ENCODE peak calls at places on chromosomes 6 and 20, in eight cellular contexts. V is breast epithelium, U is uterus, Y is foreskin keratinocyte, C is activated B cell treated with CpG ODN at 0.5 μM for 24 hours, R is RWPE1, B is thoracic aorta, A is A549. I is an unnamed sample.

GRCh38 chr6:144064831-144065668 is 30.3 kb downstream of the SF3B5 start:
- DNase-seq in U (no peak), V (no peak), R (no peak), C (no peak), B (no peak), A (no peak), Y (no peak), I (no peak)

GRCh38 chr6:144613859-144614258 is 328.7 kb downstream of the UTRN start:
- DNase-seq in R (peak), Y (peak), V (no peak), B (no peak), A (no peak), C (no peak), U (no peak), I (no peak)

GRCh38 chr6:42993445-42993844 is 9.1 kb downstream of the PPP2R5D start:
- DNase-seq in A (no peak), C (no peak), Y (no peak), B (no peak), R (no peak), V (no peak), U (no peak), I (no peak)

GRCh38 chr6:1596088-1596852 is 13.4 kb upstream of the FOXC1 start:
- DNase-seq in U (peak), V (peak), Y (no peak), A (no peak), R (peak), B (no peak), C (peak), I (no peak)

GRCh38 chr20:48706116-48706656 is 121.6 kb downstream of the PREX1 start:
- DNase-seq in U (no peak), R (no peak), B (no peak), V (no peak), Y (no peak), C (no peak), A (no peak), I (no peak)

GRCh38 chr6:139367810-139368321 is 6.6 kb downstream of the CITED2 start:
- DNase-seq in B (no peak), C (no peak), V (no peak), R (no peak), Y (no peak), A (no peak), U (no peak), I (no peak)

GRCh38 chr20:21103582-21104465 is 2.3 kb downstream of the LINC00237 start:
- DNase-seq in A (no peak), V (no peak), R (no peak), B (no peak), C (no peak), U (no peak), Y (no peak), I (no peak)

GRCh38 chr6:167851349-167851952 is 24.7 kb downstream of the AFDN start:
- DNase-seq in V (no peak), R (no peak), C (no peak), U (no peak), A (no peak), B (no peak), Y (no peak), I (no peak)

GRCh38 chr6:46563924-46564323 is 72.7 kb upstream of the RCAN2 start:
- DNase-seq in U (no peak), A (no peak), R (no peak), B (no peak), V (no peak), Y (no peak), C (no peak), I (no peak)

GRCh38 chr6:64224819-64225218 is 589.2 kb downstream of the PHF3 start:
- DNase-seq in A (no peak), R (no peak), B (no peak), C (no peak), U (no peak), V (no peak), Y (no peak), I (no peak)

GRCh38 chr20:4233520-4233919 is 218.2 kb upstream of the RNF24 start:
- DNase-seq in A (no peak), C (no peak), Y (no peak), V (no peak), B (no peak), R (no peak), U (no peak), I (no peak)

GRCh38 chr6:53917464-53917842 is 122.6 kb downstream of the LRRC1 start:
- DNase-seq in U (no peak), R (no peak), Y (no peak), A (no peak), V (no peak), C (no peak), B (no peak), I (no peak)

GRCh38 chr20:51563597-51564332 is 21.2 kb upstream of the NFATC2 start:
- DNase-seq in U (peak), C (no peak), R (peak), A (peak), Y (peak), B (peak), V (no peak), I (no peak)

GRCh38 chr6:166003569-166003968 is 164.1 kb downstream of the TBXT start:
- DNase-seq in A (no peak), C (no peak), B (no peak), R (no peak), Y (no peak), U (no peak), V (no peak), I (no peak)

GRCh38 chr20:31675828-31676533 is 38.3 kb downstream of the COX4I2 start:
- DNase-seq in B (no peak), C (no peak), A (no peak), Y (no peak), V (no peak), U (no peak), R (peak), I (no peak)

GRCh38 chr20:31677553-31678260 is 40.0 kb downstream of the COX4I2 start:
- DNase-seq in C (no peak), Y (no peak), A (no peak), V (no peak), U (no peak), B (no peak), R (no peak), I (no peak)

GRCh38 chr20:31678389-31679356 is 41.0 kb downstream of the COX4I2 start:
- DNase-seq in B (no peak), R (peak), Y (peak), A (no peak), V (no peak), C (no peak), U (no peak), I (no peak)

GRCh38 chr20:31674895-31675827 is 37.4 kb downstream of the COX4I2 start:
- DNase-seq in R (peak), U (peak), Y (peak), C (peak), V (no peak), A (no peak), B (peak), I (no peak)

GRCh38 chr20:31676534-31677030 is 38.9 kb downstream of the COX4I2 start:
- DNase-seq in R (no peak), V (no peak), A (no peak), U (no peak), B (no peak), Y (no peak), C (no peak), I (no peak)
- TF ChIP-seq CTCF in R (no peak), V (no peak), A (no peak), U (no peak), B (no peak), Y (no peak), C (no peak), I (no peak)

DNA sequence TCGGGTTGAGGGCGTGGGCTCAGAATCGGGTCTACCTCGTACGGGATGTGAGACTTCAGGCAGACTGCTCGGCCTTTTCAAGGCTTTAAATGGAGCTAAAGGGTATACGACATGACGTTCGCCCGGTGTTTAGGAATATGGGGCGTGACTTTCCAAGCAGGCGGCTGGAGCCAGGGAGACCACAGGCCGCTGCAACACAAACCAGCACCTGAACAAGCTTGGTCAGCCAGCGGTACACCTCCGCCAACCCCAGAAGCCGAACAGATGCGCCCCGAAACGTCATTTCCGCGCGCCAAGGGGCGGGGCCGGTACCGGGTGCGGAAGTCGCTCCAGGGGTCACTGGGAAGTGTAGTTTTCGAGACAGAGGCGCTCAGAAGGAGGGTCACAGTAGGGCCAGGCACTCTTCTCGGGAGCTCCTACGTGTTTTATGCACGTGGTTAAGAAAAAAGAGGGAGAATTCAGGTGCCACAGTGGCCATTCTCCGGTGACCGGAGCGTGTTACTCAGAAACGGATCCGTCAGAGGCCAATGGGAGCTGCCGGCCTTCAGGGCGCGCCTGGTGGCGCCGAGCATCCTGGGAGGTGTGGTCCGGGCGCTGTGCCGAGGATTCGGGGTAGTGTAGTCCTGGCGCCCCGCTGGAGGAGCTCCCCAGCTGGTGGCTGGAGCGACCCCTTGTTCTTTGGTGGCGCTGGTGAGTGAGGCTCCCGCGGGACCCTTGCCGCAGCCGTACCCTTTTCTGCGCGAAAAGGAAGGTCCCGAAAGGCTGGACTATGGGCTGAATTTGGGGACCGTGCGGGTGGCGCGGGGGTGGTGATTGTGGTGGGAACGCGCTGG is at the start of gene ZNF133:
- DNase-seq in U (peak), C (peak), B (peak), Y (peak), V (peak), R (peak), A (peak), I (peak)
- TF ChIP-seq CTCF in U (peak), C (no peak), B (no peak), Y (peak), V (no peak), R (no peak), A (no peak), I (peak)

GRCh38 chr6:149044394-149044965 is 273.0 kb upstream of the TAB2 start:
- DNase-seq in U (no peak), V (no peak), B (no peak), A (no peak), R (no peak), C (no peak), Y (no peak), I (no peak)

GRCh38 chr6:149041953-149042352 is 275.6 kb upstream of the TAB2 start:
- DNase-seq in V (no peak), Y (no peak), U (no peak), R (no peak), B (no peak), A (no peak), C (no peak), I (no peak)

GRCh38 chr6:149045404-149045803 is 272.1 kb upstream of the TAB2 start:
- DNase-seq in Y (no peak), U (no peak), B (no peak), A (no peak), V (no peak), C (no peak), R (no peak), I (no peak)

GRCh38 chr6:149046164-149046821 is 271.2 kb upstream of the TAB2 start:
- DNase-seq in R (no peak), C (no peak), B (no peak), Y (no peak), V (no peak), U (no peak), A (no peak), I (no peak)

GRCh38 chr6:149043476-149044130 is 273.9 kb upstream of the TAB2 start:
- DNase-seq in B (no peak), R (no peak), A (peak), C (no peak), U (no peak), V (no peak), Y (no peak), I (no peak)
- TF ChIP-seq CTCF in B (no peak), R (peak), A (no peak), C (no peak), U (no peak), V (no peak), Y (peak), I (peak)

DNA sequence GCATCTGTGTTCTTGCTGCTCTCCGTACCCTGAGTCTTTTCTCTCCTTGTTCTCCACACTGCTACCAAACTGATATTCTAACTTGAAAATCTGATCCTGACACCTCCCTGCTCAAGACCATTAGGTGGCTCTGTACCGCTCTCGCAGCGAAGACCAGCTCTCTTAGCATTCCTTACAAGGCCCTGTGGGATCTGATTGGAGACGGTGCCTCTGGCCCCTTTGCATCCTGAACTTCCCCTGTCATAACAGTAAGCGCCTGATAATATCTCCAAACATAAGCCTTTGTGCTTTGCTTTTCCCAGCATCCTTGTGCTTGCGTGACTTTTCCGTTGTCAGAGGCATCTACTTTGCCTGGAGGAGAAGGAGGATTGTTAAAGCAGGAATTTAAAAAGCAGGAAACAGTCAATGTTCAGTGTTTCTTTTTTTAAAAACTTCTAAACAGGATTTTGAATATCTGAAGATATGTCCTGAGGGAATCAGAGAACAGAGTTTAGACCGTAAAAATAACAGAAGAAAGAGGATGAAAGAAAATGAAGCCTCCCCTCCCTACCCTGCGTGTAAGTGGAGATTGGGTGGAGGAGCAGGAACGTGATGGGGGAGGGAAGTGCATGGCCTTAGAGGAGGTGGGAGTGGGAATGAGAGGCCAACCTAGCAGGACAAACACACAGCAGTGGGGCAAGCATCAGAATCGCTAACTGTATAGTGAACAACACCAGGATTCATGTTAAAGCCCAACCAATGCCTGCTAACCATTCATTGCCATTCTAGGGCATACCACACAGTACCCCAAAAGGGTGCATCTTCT is 89.2 kb upstream of the STMND1 start:
- DNase-seq in A (no peak), R (no peak), C (no peak), Y (peak), U (peak), V (no peak), B (no peak), I (no peak)
- TF ChIP-seq CTCF in A (no peak), R (no peak), C (no peak), Y (peak), U (peak), V (no peak), B (no peak), I (no peak)

GRCh38 chr6:73028124-73028766 is 197.1 kb downstream of the KHDC1L start:
- DNase-seq in V (no peak), R (no peak), A (no peak), Y (no peak), C (no peak), B (no peak), U (no peak), I (no peak)
- TF ChIP-seq CTCF in V (no peak), R (no peak), A (no peak), Y (no peak), C (no peak), B (no peak), U (no peak), I (no peak)

GRCh38 chr6:22247916-22248482 is 48.8 kb downstream of the PRL start:
- DNase-seq in C (no peak), V (no peak), R (no peak), A (no peak), U (no peak), B (no peak), Y (no peak), I (no peak)
- TF ChIP-seq CTCF in C (no peak), V (no peak), R (no peak), A (no peak), U (no peak), B (no peak), Y (no peak), I (no peak)

GRCh38 chr20:57694481-57694880 is 15.3 kb downstream of the PMEPA1 start:
- DNase-seq in C (no peak), Y (no peak), U (no peak), V (no peak), B (no peak), R (no peak), A (no peak), I (no peak)

GRCh38 chr20:57696401-57696961 is 13.3 kb downstream of the PMEPA1 start:
- DNase-seq in V (no peak), Y (no peak), A (no peak), U (no peak), R (no peak), B (no peak), C (no peak), I (no peak)

GRCh38 chr20:57693670-57694329 is 16.0 kb downstream of the PMEPA1 start:
- DNase-seq in Y (no peak), A (no peak), V (no peak), U (no peak), R (no peak), B (no peak), C (no peak), I (no peak)

GRCh38 chr20:57695940-57696339 is 13.9 kb downstream of the PMEPA1 start:
- DNase-seq in A (no peak), R (no peak), V (no peak), C (no peak), B (no peak), Y (no peak), U (no peak), I (no peak)

GRCh38 chr20:57695012-57695411 is 14.8 kb downstream of the PMEPA1 start:
- DNase-seq in R (peak), B (no peak), C (no peak), Y (peak), U (no peak), A (no peak), V (peak), I (no peak)
- TF ChIP-seq CTCF in R (no peak), B (no peak), C (no peak), Y (no peak), U (no peak), A (no peak), V (no peak), I (no peak)

GRCh38 chr20:32575227-32575581 is 9.9 kb downstream of the NOL4L start:
- DNase-seq in R (no peak), B (no peak), U (no peak), C (no peak), V (no peak), Y (no peak), A (no peak), I (no peak)
- TF ChIP-seq CTCF in R (no peak), B (no peak), U (no peak), C (no peak), V (no peak), Y (no peak), A (no peak), I (no peak)

DNA sequence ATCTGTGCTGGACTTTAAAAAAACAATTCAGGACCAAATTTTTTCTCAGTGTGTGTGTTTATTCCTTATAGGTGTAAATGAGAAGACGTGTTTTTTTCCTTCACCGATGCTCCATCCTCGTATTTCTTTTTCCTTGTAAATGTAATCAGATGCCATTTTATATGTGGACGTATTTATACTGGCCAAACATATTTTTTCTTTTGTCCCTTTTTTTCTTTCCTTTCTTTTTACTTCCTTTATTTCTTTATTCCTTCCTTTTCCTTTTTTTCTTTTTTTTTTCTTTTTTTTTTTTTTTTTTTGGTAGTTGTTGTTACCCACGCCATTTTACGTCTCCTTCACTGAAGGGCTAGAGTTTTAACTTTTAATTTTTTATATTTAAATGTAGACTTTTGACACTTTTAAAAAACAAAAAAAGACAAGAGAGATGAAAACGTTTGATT is 3.7 kb downstream of the SOX4 start:
- DNase-seq in U (no peak), A (no peak), B (no peak), V (no peak), Y (no peak), C (no peak), R (no peak), I (no peak)
- TF ChIP-seq CTCF in U (no peak), A (no peak), B (no peak), V (no peak), Y (no peak), C (no peak), R (no peak), I (peak)

DNA sequence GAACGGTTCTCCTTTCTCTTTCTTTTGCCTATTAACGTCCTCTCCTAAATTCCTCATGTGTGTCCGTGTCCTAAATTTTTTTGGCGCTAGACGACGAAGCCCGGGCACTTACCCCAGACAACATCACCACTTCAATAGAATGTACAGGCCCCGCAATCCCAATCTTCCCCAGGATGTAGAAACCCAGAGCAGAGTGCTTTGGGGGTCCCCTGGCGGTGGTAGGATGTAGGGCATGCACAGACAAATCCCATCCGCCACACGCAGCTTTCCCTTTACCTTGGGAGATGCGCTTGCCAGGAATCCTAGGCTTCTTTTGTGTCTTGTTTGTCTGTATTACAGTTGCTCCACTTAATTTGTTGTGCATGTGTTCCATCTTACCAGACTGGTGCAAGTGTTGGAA is 417.3 kb upstream of the ARID1B start:
- DNase-seq in C (no peak), Y (no peak), V (no peak), U (no peak), R (no peak), A (peak), B (no peak), I (no peak)
- TF ChIP-seq CTCF in C (no peak), Y (no peak), V (no peak), U (no peak), R (no peak), A (no peak), B (no peak), I (peak)